ENCODE peak calls at places on chromosomes 11 and 22, in nine cellular contexts. V is PC-9, L is endothelial cell of umbilical vein, U is transverse colon, O is breast epithelium, Q is adipocyte, W is OCI-LY7, I is PC-3, Z is Caco-2. S is an unnamed sample.

GRCh38 chr22:17171313-17172171 is 12.5 kb upstream of the HDHD5 start:
- DNase-seq in V (peak; percentile 85), Z (peak; percentile 94), W (peak; percentile 92), U (peak; percentile 92), L (peak; percentile 89), O (peak; percentile 90), I (peak; percentile 83), Q (peak; percentile 94), S (peak; percentile 55)

GRCh38 chr11:77402218-77402556 is 71.7 kb downstream of the PAK1 start:
- DNase-seq in V (no peak), L (no peak), Z (no peak), U (no peak), Q (no peak), I (no peak), O (no peak), W (no peak), S (no peak)

GRCh38 chr11:48096588-48097525 is 116.5 kb downstream of the PTPRJ start:
- DNase-seq in Z (no peak), U (no peak), Q (no peak), L (no peak), O (no peak), W (no peak), I (peak; percentile 82), V (peak; percentile 39), S (no peak)

GRCh38 chr11:19664896-19665548 is 47.6 kb upstream of the NAV2 start:
- DNase-seq in V (no peak), W (no peak), I (peak; percentile 21), Q (peak; percentile 36), U (no peak), Z (no peak), L (no peak), O (no peak), S (no peak)

GRCh38 chr11:103959279-103959930 is 77.0 kb upstream of the DDI1 start:
- DNase-seq in W (peak; percentile 38), L (no peak), O (no peak), Z (no peak), I (peak; percentile 31), Q (peak; percentile 44), V (no peak), U (no peak), S (no peak)

GRCh38 chr11:128868851-128869671 is 2.0 kb upstream of the KCNJ1 start:
- DNase-seq in Z (no peak), W (peak; percentile 17), O (no peak), L (no peak), I (no peak), V (no peak), Q (no peak), U (no peak), S (peak; percentile 37)

GRCh38 chr11:67572747-67573419 is 10.7 kb upstream of the GSTP1 start:
- DNase-seq in Z (peak; percentile 89), U (peak; percentile 68), W (peak; percentile 67), O (peak; percentile 59), I (peak; percentile 84), L (peak; percentile 51), V (peak; percentile 65), Q (peak; percentile 68), S (no peak)

GRCh38 chr11:10459029-10459970 is 4.2 kb downstream of the AMPD3 start:
- DNase-seq in O (no peak), L (no peak), U (no peak), I (no peak), V (no peak), Q (no peak), Z (no peak), W (peak; percentile 83), S (peak; percentile 73)

GRCh38 chr11:130511765-130512164 is 63.3 kb downstream of the ADAMTS15 start:
- DNase-seq in O (no peak), Z (no peak), Q (no peak), W (no peak), V (no peak), U (no peak), I (peak; percentile 98), L (no peak), S (no peak)

GRCh38 chr11:105236631-105237030 is 97.1 kb upstream of the CARD18 start:
- DNase-seq in L (no peak), I (peak; percentile 11), W (no peak), Q (peak; percentile 71), Z (no peak), V (no peak), U (no peak), O (no peak), S (no peak)

GRCh38 chr11:132351050-132351449 is 980.6 kb downstream of the NTM start:
- DNase-seq in O (no peak), W (no peak), Z (no peak), Q (no peak), I (no peak), U (no peak), L (no peak), V (no peak), S (no peak)

GRCh38 chr11:132352497-132352896 is 982.1 kb downstream of the NTM start:
- DNase-seq in V (no peak), L (no peak), W (no peak), I (no peak), Q (no peak), O (no peak), Z (no peak), U (no peak), S (no peak)

GRCh38 chr11:132349806-132350733 is 979.7 kb downstream of the NTM start:
- DNase-seq in Z (no peak), U (no peak), W (no peak), O (no peak), V (no peak), Q (no peak), I (no peak), L (no peak), S (no peak)

GRCh38 chr11:132357811-132358572 is 987.6 kb downstream of the NTM start:
- DNase-seq in L (no peak), V (no peak), W (no peak), Q (no peak), U (no peak), O (no peak), Z (no peak), I (no peak), S (no peak)

DNA sequence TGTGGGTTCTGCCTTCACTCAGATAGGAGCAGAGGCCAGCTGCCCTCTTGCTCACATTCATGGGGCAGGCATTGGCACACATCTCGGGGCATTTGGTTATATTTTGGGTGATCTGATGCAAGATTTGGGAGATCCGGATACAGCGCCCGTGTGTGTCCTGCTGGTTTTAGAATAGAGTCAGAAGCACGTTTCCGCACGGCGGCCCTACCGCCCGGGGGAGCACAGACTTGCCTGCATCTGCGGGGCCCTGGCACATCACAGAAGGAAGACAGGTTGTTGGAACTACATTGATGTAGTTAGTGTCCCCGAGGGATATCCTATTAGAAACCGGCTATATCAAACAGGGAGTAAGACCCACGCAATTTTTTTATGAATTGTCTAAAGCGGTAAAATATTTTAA is 982.8 kb downstream of the NTM start:
- DNase-seq in I (no peak), Z (no peak), Q (no peak), L (no peak), U (no peak), V (no peak), O (no peak), W (no peak), S (no peak)
- H3K4me3 ChIP-seq in I (no peak overlapping the region), Z (no peak overlapping the region), Q (no peak overlapping the region), L (no peak overlapping the region), U (no peak overlapping the region), V (no peak overlapping the region), O (no peak overlapping the region), W (no peak overlapping the region), S (no peak overlapping the region)

GRCh38 chr11:86926975-86927374 is 28.2 kb downstream of the FZD4 start:
- DNase-seq in I (no peak), V (no peak), L (no peak), Q (no peak), W (no peak), Z (no peak), U (no peak), O (no peak), S (no peak)
- H3K4me1 ChIP-seq in I (peaks cover 20% of the 10 kb centered on the region), V (peaks cover 28% of the 10 kb centered on the region), L (peaks cover 21% of the 10 kb centered on the region), Q (peaks cover 28% of the 10 kb centered on the region), W (no peaks in the 10 kb centered on the region), Z (peaks cover 24% of the 10 kb centered on the region), U (no peaks in the 10 kb centered on the region), O (no peaks in the 10 kb centered on the region), S (no peaks in the 10 kb centered on the region)

GRCh38 chr11:65897020-65897471 is 3.1 kb downstream of the FOSL1 start:
- DNase-seq in Z (no peak), W (no peak), Q (no peak), I (peak; percentile 30), L (no peak), O (no peak), U (no peak), V (no peak), S (no peak)

GRCh38 chr11:65900125-65900898 is at the start of gene FOSL1:
- DNase-seq in Z (peak; percentile 97), I (peak; percentile 99), W (peak; percentile 68), L (peak; percentile 94), U (peak; percentile 97), V (peak; percentile 100), O (peak; percentile 87), Q (peak; percentile 96), S (peak; percentile 86)

GRCh38 chr11:65899356-65900124 is 648 bp downstream of the FOSL1 start:
- DNase-seq in I (peak; percentile 91), Z (peak; percentile 72), U (peak; percentile 67), O (no peak), L (peak; percentile 73), Q (peak; percentile 92), V (peak; percentile 88), W (peak; percentile 19), S (no peak)

GRCh38 chr11:65900899-65901180 is 652 bp upstream of the FOSL1 start:
- DNase-seq in V (no peak), I (no peak), L (no peak), Q (no peak), O (no peak), U (no peak), Z (no peak), W (no peak), S (no peak)

GRCh38 chr11:65898656-65899355 is 1.4 kb downstream of the FOSL1 start:
- DNase-seq in W (no peak), Q (peak; percentile 62), Z (no peak), V (no peak), I (no peak), O (no peak), U (no peak), L (no peak), S (no peak)
- H3K4me3 ChIP-seq in W (peak overlapping the region; percentile 65), Q (peak overlapping the region; percentile 89), Z (peak overlapping the region; percentile 75), V (peak overlapping the region; percentile 96), I (peak overlapping the region; percentile 78), O (peak overlapping the region; percentile 89), U (no peak overlapping the region), L (peak overlapping the region; percentile 58), S (no peak overlapping the region)

DNA sequence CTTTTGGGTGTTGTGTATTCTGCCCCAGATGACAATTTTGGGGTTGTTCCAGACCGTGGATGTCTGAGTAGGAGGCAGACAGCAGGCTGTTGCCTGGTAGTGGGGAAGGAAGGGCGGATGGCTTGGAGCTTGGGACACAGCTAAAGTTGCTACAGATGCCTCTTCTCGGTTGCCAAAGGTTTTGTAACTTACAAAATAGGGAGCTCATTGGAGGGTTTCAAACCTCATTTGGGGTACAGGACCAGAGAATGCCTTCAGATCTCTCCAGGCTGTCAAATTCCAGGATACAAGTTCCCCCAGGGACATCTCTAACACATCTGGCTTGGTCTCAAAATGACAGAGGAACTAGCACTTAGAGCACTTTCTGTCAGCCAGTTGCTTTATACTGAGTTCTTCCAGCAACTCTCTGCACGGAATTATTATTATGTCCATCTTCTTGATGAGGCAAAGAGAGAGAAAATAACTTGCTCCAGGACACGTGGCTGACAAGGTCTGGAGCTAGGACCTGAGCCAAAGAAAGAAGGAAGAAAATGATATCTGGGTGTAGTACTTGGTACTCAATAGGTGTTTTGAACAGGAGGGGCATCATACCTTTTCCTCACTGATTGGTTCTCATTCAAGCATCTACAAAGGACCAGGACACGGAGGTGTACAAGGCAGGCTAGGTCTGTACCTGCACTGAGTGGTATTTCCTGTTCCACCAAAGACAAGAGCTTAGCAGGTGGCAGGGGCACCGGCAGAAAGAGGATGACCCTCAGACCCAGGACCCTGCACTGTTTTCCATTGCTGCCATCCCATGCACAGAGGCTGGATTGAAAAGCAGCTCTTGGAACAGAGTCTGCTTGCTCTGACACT is 55.9 kb downstream of the SLC1A2 start:
- DNase-seq in Z (no peak), O (no peak), U (no peak), Q (peak; percentile 43), I (no peak), L (no peak), W (no peak), V (no peak), S (no peak)
- H3K4me1 ChIP-seq in Z (no peaks in the 10 kb centered on the region), O (peaks cover 8% of the 10 kb centered on the region), U (no peaks in the 10 kb centered on the region), Q (peaks cover 57% of the 10 kb centered on the region), I (peaks cover 31% of the 10 kb centered on the region), L (no peaks in the 10 kb centered on the region), W (no peaks in the 10 kb centered on the region), V (peaks cover 40% of the 10 kb centered on the region), S (peaks cover 3% of the 10 kb centered on the region)

S was measured in naive thymus-derived CD4-positive, alpha-beta T cell.